ENCODE peak calls at places on chromosomes 6 and 20, in six cellular contexts. S, E, M, Q, B and I are unnamed samples.

GRCh38 chr20:25220021-25220730 is 24.7 kb downstream of the ENTPD6 start:
- DNase-seq in M (no peak), Q (no peak), E (no peak), B (no peak), S (no peak), I (no peak)

GRCh38 chr6:148367418-148368024 is 24.9 kb downstream of the SASH1 start:
- DNase-seq in Q (peak; percentile 5), S (peak; percentile 99), M (no peak), E (peak; percentile 32), B (no peak), I (no peak)

GRCh38 chr20:53517146-53517545 is 76.5 kb downstream of the ZNF217 start:
- DNase-seq in S (no peak), Q (no peak), B (peak; percentile 8), E (no peak), M (no peak), I (no peak)

GRCh38 chr6:63929111-63929510 is 293.5 kb downstream of the PHF3 start:
- DNase-seq in E (no peak), M (no peak), S (no peak), Q (no peak), B (no peak), I (no peak)

GRCh38 chr20:62795023-62795761 is 1.1 kb upstream of the MRGBP start:
- DNase-seq in M (peak; percentile 38), Q (peak; percentile 70), S (peak; percentile 66), E (peak; percentile 61), B (peak; percentile 48), I (no peak)

GRCh38 chr6:27547157-27548075 is 74.5 kb upstream of the ZNF184 start:
- DNase-seq in E (no peak), B (peak; percentile 68), S (peak; percentile 55), Q (peak; percentile 24), M (no peak), I (no peak)

GRCh38 chr6:2708456-2708855 is 42.3 kb downstream of the MYLK4 start:
- DNase-seq in Q (no peak), S (no peak), E (no peak), M (no peak), B (no peak), I (no peak)

GRCh38 chr6:46175446-46175845 is 4.7 kb upstream of the ENPP5 start:
- DNase-seq in Q (no peak), M (no peak), E (no peak), B (no peak), S (no peak), I (no peak)

GRCh38 chr6:159110013-159110412 is 59.2 kb upstream of the FNDC1 start:
- DNase-seq in M (no peak), Q (peak; percentile 75), S (peak; percentile 16), B (no peak), E (no peak), I (no peak)

GRCh38 chr6:79453558-79454042 is 83.6 kb downstream of the LCA5 start:
- DNase-seq in B (peak; percentile 43), S (no peak), M (no peak), Q (no peak), E (no peak), I (no peak)

GRCh38 chr20:40633123-40633850 is 55.7 kb downstream of the MAFB start:
- DNase-seq in S (no peak), Q (no peak), B (no peak), M (no peak), E (no peak), I (no peak)

GRCh38 chr6:3186974-3187382 is 29.6 kb upstream of the TUBB2A start:
- DNase-seq in M (no peak), E (no peak), B (no peak), S (no peak), Q (no peak), I (no peak)

GRCh38 chr6:28943223-28943556 is 19.4 kb upstream of the TRIM27 start:
- DNase-seq in E (no peak), S (peak; percentile 23), M (no peak), B (no peak), Q (no peak), I (no peak)

GRCh38 chr20:36848078-36848660 is 27.8 kb upstream of the TLDC2 start:
- DNase-seq in Q (no peak), E (no peak), S (peak; percentile 46), B (no peak), M (no peak), I (no peak)